ENCODE peak calls at places on chromosomes 6 and 20, in ten cellular contexts. One of them, this sample, is unnamed.

GRCh38 chr20:47440857-47441773 is 60.6 kb upstream of the NCOA3 start:
- DNase-seq in activated naive CD8-positive, alpha-beta T cell treated with anti-CD3 and anti-CD28 coated beads, Interleukin-2, amount 50 U/mL, for 24 hours: no peak
- DNase-seq in NCI-H82: no peak
- DNase-seq in BJ: no peak
- DNase-seq in stimulated activated CD8-positive, alpha-beta memory T cell treated with anti-CD3 and anti-CD28 coated beads, Interleukin-15, amount 100 ng/mL, for 1 hour: no peak
- DNase-seq in stimulated activated CD4-positive, alpha-beta T cell treated with anti-CD3 and anti-CD28 coated beads, Interleukin-4, amount 100 ng/mL, for 48 hours: no peak
- DNase-seq in AG09309: no peak
- DNase-seq in ovary: no peak
- DNase-seq in CD4-positive, CD25-positive, alpha-beta regulatory T cell: no peak
- DNase-seq in GM13977: no peak
- DNase-seq in this sample: no peak

GRCh38 chr20:50794846-50795634 is at the start of gene BCAS4:
- DNase-seq in activated naive CD8-positive, alpha-beta T cell treated with anti-CD3 and anti-CD28 coated beads, Interleukin-2, amount 50 U/mL, for 24 hours: peak
- DNase-seq in NCI-H82: peak
- DNase-seq in BJ: peak
- DNase-seq in stimulated activated CD8-positive, alpha-beta memory T cell treated with anti-CD3 and anti-CD28 coated beads, Interleukin-15, amount 100 ng/mL, for 1 hour: peak
- DNase-seq in stimulated activated CD4-positive, alpha-beta T cell treated with anti-CD3 and anti-CD28 coated beads, Interleukin-4, amount 100 ng/mL, for 48 hours: peak
- DNase-seq in AG09309: peak
- DNase-seq in ovary: peak
- DNase-seq in CD4-positive, CD25-positive, alpha-beta regulatory T cell: peak
- DNase-seq in GM13977: peak
- DNase-seq in this sample: no peak

GRCh38 chr6:122653094-122653493 is 42.9 kb downstream of the PKIB start:
- DNase-seq in activated naive CD8-positive, alpha-beta T cell treated with anti-CD3 and anti-CD28 coated beads, Interleukin-2, amount 50 U/mL, for 24 hours: no peak
- DNase-seq in NCI-H82: no peak
- DNase-seq in BJ: no peak
- DNase-seq in stimulated activated CD8-positive, alpha-beta memory T cell treated with anti-CD3 and anti-CD28 coated beads, Interleukin-15, amount 100 ng/mL, for 1 hour: no peak
- DNase-seq in stimulated activated CD4-positive, alpha-beta T cell treated with anti-CD3 and anti-CD28 coated beads, Interleukin-4, amount 100 ng/mL, for 48 hours: no peak
- DNase-seq in AG09309: no peak
- DNase-seq in ovary: no peak
- DNase-seq in CD4-positive, CD25-positive, alpha-beta regulatory T cell: no peak
- DNase-seq in GM13977: no peak
- DNase-seq in this sample: peak

GRCh38 chr6:15363164-15363522 is 117.3 kb downstream of the JARID2 start:
- DNase-seq in activated naive CD8-positive, alpha-beta T cell treated with anti-CD3 and anti-CD28 coated beads, Interleukin-2, amount 50 U/mL, for 24 hours: no peak
- DNase-seq in NCI-H82: peak
- DNase-seq in BJ: no peak
- DNase-seq in stimulated activated CD8-positive, alpha-beta memory T cell treated with anti-CD3 and anti-CD28 coated beads, Interleukin-15, amount 100 ng/mL, for 1 hour: no peak
- DNase-seq in stimulated activated CD4-positive, alpha-beta T cell treated with anti-CD3 and anti-CD28 coated beads, Interleukin-4, amount 100 ng/mL, for 48 hours: no peak
- DNase-seq in AG09309: no peak
- DNase-seq in ovary: no peak
- DNase-seq in CD4-positive, CD25-positive, alpha-beta regulatory T cell: no peak
- DNase-seq in GM13977: no peak
- DNase-seq in this sample: no peak

GRCh38 chr6:78611886-78612480 is 255.4 kb upstream of the IRAK1BP1 start:
- DNase-seq in activated naive CD8-positive, alpha-beta T cell treated with anti-CD3 and anti-CD28 coated beads, Interleukin-2, amount 50 U/mL, for 24 hours: no peak
- DNase-seq in NCI-H82: peak
- DNase-seq in BJ: no peak
- DNase-seq in stimulated activated CD8-positive, alpha-beta memory T cell treated with anti-CD3 and anti-CD28 coated beads, Interleukin-15, amount 100 ng/mL, for 1 hour: no peak
- DNase-seq in stimulated activated CD4-positive, alpha-beta T cell treated with anti-CD3 and anti-CD28 coated beads, Interleukin-4, amount 100 ng/mL, for 48 hours: no peak
- DNase-seq in AG09309: no peak
- DNase-seq in ovary: no peak
- DNase-seq in CD4-positive, CD25-positive, alpha-beta regulatory T cell: peak
- DNase-seq in GM13977: no peak
- DNase-seq in this sample: no peak

GRCh38 chr6:121971886-121972285 is 427.6 kb upstream of the HSF2 start:
- DNase-seq in activated naive CD8-positive, alpha-beta T cell treated with anti-CD3 and anti-CD28 coated beads, Interleukin-2, amount 50 U/mL, for 24 hours: no peak
- DNase-seq in NCI-H82: no peak
- DNase-seq in BJ: no peak
- DNase-seq in stimulated activated CD8-positive, alpha-beta memory T cell treated with anti-CD3 and anti-CD28 coated beads, Interleukin-15, amount 100 ng/mL, for 1 hour: no peak
- DNase-seq in stimulated activated CD4-positive, alpha-beta T cell treated with anti-CD3 and anti-CD28 coated beads, Interleukin-4, amount 100 ng/mL, for 48 hours: no peak
- DNase-seq in AG09309: no peak
- DNase-seq in ovary: no peak
- DNase-seq in CD4-positive, CD25-positive, alpha-beta regulatory T cell: no peak
- DNase-seq in GM13977: no peak
- DNase-seq in this sample: no peak

GRCh38 chr20:63285636-63286615 is 7.1 kb upstream of the COL20A1 start:
- DNase-seq in activated naive CD8-positive, alpha-beta T cell treated with anti-CD3 and anti-CD28 coated beads, Interleukin-2, amount 50 U/mL, for 24 hours: no peak
- DNase-seq in NCI-H82: no peak
- DNase-seq in BJ: no peak
- DNase-seq in stimulated activated CD8-positive, alpha-beta memory T cell treated with anti-CD3 and anti-CD28 coated beads, Interleukin-15, amount 100 ng/mL, for 1 hour: no peak
- DNase-seq in stimulated activated CD4-positive, alpha-beta T cell treated with anti-CD3 and anti-CD28 coated beads, Interleukin-4, amount 100 ng/mL, for 48 hours: no peak
- DNase-seq in AG09309: no peak
- DNase-seq in ovary: no peak
- DNase-seq in CD4-positive, CD25-positive, alpha-beta regulatory T cell: no peak
- DNase-seq in GM13977: no peak
- DNase-seq in this sample: no peak

GRCh38 chr6:166512567-166512966 is 73.9 kb downstream of the RAMACL start:
- DNase-seq in activated naive CD8-positive, alpha-beta T cell treated with anti-CD3 and anti-CD28 coated beads, Interleukin-2, amount 50 U/mL, for 24 hours: peak
- DNase-seq in NCI-H82: peak
- DNase-seq in BJ: no peak
- DNase-seq in stimulated activated CD8-positive, alpha-beta memory T cell treated with anti-CD3 and anti-CD28 coated beads, Interleukin-15, amount 100 ng/mL, for 1 hour: no peak
- DNase-seq in stimulated activated CD4-positive, alpha-beta T cell treated with anti-CD3 and anti-CD28 coated beads, Interleukin-4, amount 100 ng/mL, for 48 hours: peak
- DNase-seq in AG09309: no peak
- DNase-seq in ovary: no peak
- DNase-seq in CD4-positive, CD25-positive, alpha-beta regulatory T cell: peak
- DNase-seq in GM13977: peak
- DNase-seq in this sample: no peak

GRCh38 chr20:4896971-4897497 is 104.3 kb downstream of the SLC23A2 start:
- DNase-seq in activated naive CD8-positive, alpha-beta T cell treated with anti-CD3 and anti-CD28 coated beads, Interleukin-2, amount 50 U/mL, for 24 hours: peak
- DNase-seq in NCI-H82: peak
- DNase-seq in BJ: no peak
- DNase-seq in stimulated activated CD8-positive, alpha-beta memory T cell treated with anti-CD3 and anti-CD28 coated beads, Interleukin-15, amount 100 ng/mL, for 1 hour: no peak
- DNase-seq in stimulated activated CD4-positive, alpha-beta T cell treated with anti-CD3 and anti-CD28 coated beads, Interleukin-4, amount 100 ng/mL, for 48 hours: no peak
- DNase-seq in AG09309: no peak
- DNase-seq in ovary: no peak
- DNase-seq in CD4-positive, CD25-positive, alpha-beta regulatory T cell: peak
- DNase-seq in GM13977: no peak
- DNase-seq in this sample: no peak

GRCh38 chr6:135114355-135115145 is 59.9 kb upstream of the HBS1L start:
- DNase-seq in activated naive CD8-positive, alpha-beta T cell treated with anti-CD3 and anti-CD28 coated beads, Interleukin-2, amount 50 U/mL, for 24 hours: peak
- DNase-seq in NCI-H82: no peak
- DNase-seq in BJ: no peak
- DNase-seq in stimulated activated CD8-positive, alpha-beta memory T cell treated with anti-CD3 and anti-CD28 coated beads, Interleukin-15, amount 100 ng/mL, for 1 hour: no peak
- DNase-seq in stimulated activated CD4-positive, alpha-beta T cell treated with anti-CD3 and anti-CD28 coated beads, Interleukin-4, amount 100 ng/mL, for 48 hours: peak
- DNase-seq in AG09309: no peak
- DNase-seq in ovary: no peak
- DNase-seq in CD4-positive, CD25-positive, alpha-beta regulatory T cell: peak
- DNase-seq in GM13977: peak
- DNase-seq in this sample: no peak

GRCh38 chr6:167695831-167696230 is 130.9 kb upstream of the AFDN start:
- DNase-seq in activated naive CD8-positive, alpha-beta T cell treated with anti-CD3 and anti-CD28 coated beads, Interleukin-2, amount 50 U/mL, for 24 hours: no peak
- DNase-seq in NCI-H82: no peak
- DNase-seq in BJ: no peak
- DNase-seq in stimulated activated CD8-positive, alpha-beta memory T cell treated with anti-CD3 and anti-CD28 coated beads, Interleukin-15, amount 100 ng/mL, for 1 hour: no peak
- DNase-seq in stimulated activated CD4-positive, alpha-beta T cell treated with anti-CD3 and anti-CD28 coated beads, Interleukin-4, amount 100 ng/mL, for 48 hours: no peak
- DNase-seq in AG09309: no peak
- DNase-seq in ovary: no peak
- DNase-seq in CD4-positive, CD25-positive, alpha-beta regulatory T cell: no peak
- DNase-seq in GM13977: no peak
- DNase-seq in this sample: no peak

GRCh38 chr6:36769161-36769675 is 70.0 kb downstream of the CPNE5 start:
- DNase-seq in activated naive CD8-positive, alpha-beta T cell treated with anti-CD3 and anti-CD28 coated beads, Interleukin-2, amount 50 U/mL, for 24 hours: no peak
- DNase-seq in NCI-H82: no peak
- DNase-seq in BJ: no peak
- DNase-seq in stimulated activated CD8-positive, alpha-beta memory T cell treated with anti-CD3 and anti-CD28 coated beads, Interleukin-15, amount 100 ng/mL, for 1 hour: no peak
- DNase-seq in stimulated activated CD4-positive, alpha-beta T cell treated with anti-CD3 and anti-CD28 coated beads, Interleukin-4, amount 100 ng/mL, for 48 hours: no peak
- DNase-seq in AG09309: no peak
- DNase-seq in ovary: no peak
- DNase-seq in CD4-positive, CD25-positive, alpha-beta regulatory T cell: no peak
- DNase-seq in GM13977: no peak
- DNase-seq in this sample: no peak

GRCh38 chr6:30726506-30727413 is 6.6 kb downstream of the TUBB start:
- DNase-seq in activated naive CD8-positive, alpha-beta T cell treated with anti-CD3 and anti-CD28 coated beads, Interleukin-2, amount 50 U/mL, for 24 hours: no peak
- DNase-seq in NCI-H82: no peak
- DNase-seq in BJ: no peak
- DNase-seq in stimulated activated CD8-positive, alpha-beta memory T cell treated with anti-CD3 and anti-CD28 coated beads, Interleukin-15, amount 100 ng/mL, for 1 hour: no peak
- DNase-seq in stimulated activated CD4-positive, alpha-beta T cell treated with anti-CD3 and anti-CD28 coated beads, Interleukin-4, amount 100 ng/mL, for 48 hours: no peak
- DNase-seq in AG09309: no peak
- DNase-seq in ovary: no peak
- DNase-seq in CD4-positive, CD25-positive, alpha-beta regulatory T cell: no peak
- DNase-seq in GM13977: no peak
- DNase-seq in this sample: no peak

GRCh38 chr20:51363813-51364212 is 178.7 kb downstream of the NFATC2 start:
- DNase-seq in activated naive CD8-positive, alpha-beta T cell treated with anti-CD3 and anti-CD28 coated beads, Interleukin-2, amount 50 U/mL, for 24 hours: no peak
- DNase-seq in NCI-H82: no peak
- DNase-seq in BJ: no peak
- DNase-seq in stimulated activated CD8-positive, alpha-beta memory T cell treated with anti-CD3 and anti-CD28 coated beads, Interleukin-15, amount 100 ng/mL, for 1 hour: no peak
- DNase-seq in stimulated activated CD4-positive, alpha-beta T cell treated with anti-CD3 and anti-CD28 coated beads, Interleukin-4, amount 100 ng/mL, for 48 hours: no peak
- DNase-seq in AG09309: no peak
- DNase-seq in ovary: no peak
- DNase-seq in CD4-positive, CD25-positive, alpha-beta regulatory T cell: no peak
- DNase-seq in GM13977: no peak
- DNase-seq in this sample: no peak

GRCh38 chr20:58511364-58511763 is 3.8 kb downstream of the APCDD1L start:
- DNase-seq in activated naive CD8-positive, alpha-beta T cell treated with anti-CD3 and anti-CD28 coated beads, Interleukin-2, amount 50 U/mL, for 24 hours: no peak
- DNase-seq in NCI-H82: no peak
- DNase-seq in BJ: no peak
- DNase-seq in stimulated activated CD8-positive, alpha-beta memory T cell treated with anti-CD3 and anti-CD28 coated beads, Interleukin-15, amount 100 ng/mL, for 1 hour: no peak
- DNase-seq in stimulated activated CD4-positive, alpha-beta T cell treated with anti-CD3 and anti-CD28 coated beads, Interleukin-4, amount 100 ng/mL, for 48 hours: no peak
- DNase-seq in AG09309: peak
- DNase-seq in ovary: no peak
- DNase-seq in CD4-positive, CD25-positive, alpha-beta regulatory T cell: no peak
- DNase-seq in GM13977: no peak
- DNase-seq in this sample: peak

GRCh38 chr20:16066571-16066970 is 506.7 kb downstream of the KIF16B start:
- DNase-seq in activated naive CD8-positive, alpha-beta T cell treated with anti-CD3 and anti-CD28 coated beads, Interleukin-2, amount 50 U/mL, for 24 hours: no peak
- DNase-seq in NCI-H82: no peak
- DNase-seq in BJ: no peak
- DNase-seq in stimulated activated CD8-positive, alpha-beta memory T cell treated with anti-CD3 and anti-CD28 coated beads, Interleukin-15, amount 100 ng/mL, for 1 hour: no peak
- DNase-seq in stimulated activated CD4-positive, alpha-beta T cell treated with anti-CD3 and anti-CD28 coated beads, Interleukin-4, amount 100 ng/mL, for 48 hours: no peak
- DNase-seq in AG09309: no peak
- DNase-seq in ovary: no peak
- DNase-seq in CD4-positive, CD25-positive, alpha-beta regulatory T cell: no peak
- DNase-seq in GM13977: no peak
- DNase-seq in this sample: no peak

GRCh38 chr20:32600681-32601237 is 15.6 kb upstream of the NOL4L start:
- DNase-seq in activated naive CD8-positive, alpha-beta T cell treated with anti-CD3 and anti-CD28 coated beads, Interleukin-2, amount 50 U/mL, for 24 hours: no peak
- DNase-seq in NCI-H82: no peak
- DNase-seq in BJ: no peak
- DNase-seq in stimulated activated CD8-positive, alpha-beta memory T cell treated with anti-CD3 and anti-CD28 coated beads, Interleukin-15, amount 100 ng/mL, for 1 hour: no peak
- DNase-seq in stimulated activated CD4-positive, alpha-beta T cell treated with anti-CD3 and anti-CD28 coated beads, Interleukin-4, amount 100 ng/mL, for 48 hours: no peak
- DNase-seq in AG09309: no peak
- DNase-seq in ovary: no peak
- DNase-seq in CD4-positive, CD25-positive, alpha-beta regulatory T cell: no peak
- DNase-seq in GM13977: no peak
- DNase-seq in this sample: no peak

GRCh38 chr6:3013486-3013885 is 13.8 kb downstream of the NQO2 start:
- DNase-seq in activated naive CD8-positive, alpha-beta T cell treated with anti-CD3 and anti-CD28 coated beads, Interleukin-2, amount 50 U/mL, for 24 hours: no peak
- DNase-seq in NCI-H82: no peak
- DNase-seq in BJ: no peak
- DNase-seq in stimulated activated CD8-positive, alpha-beta memory T cell treated with anti-CD3 and anti-CD28 coated beads, Interleukin-15, amount 100 ng/mL, for 1 hour: no peak
- DNase-seq in stimulated activated CD4-positive, alpha-beta T cell treated with anti-CD3 and anti-CD28 coated beads, Interleukin-4, amount 100 ng/mL, for 48 hours: no peak
- DNase-seq in AG09309: no peak
- DNase-seq in ovary: no peak
- DNase-seq in CD4-positive, CD25-positive, alpha-beta regulatory T cell: no peak
- DNase-seq in GM13977: no peak
- DNase-seq in this sample: no peak

GRCh38 chr20:21259346-21259745 is 43.8 kb upstream of the XRN2 start:
- DNase-seq in activated naive CD8-positive, alpha-beta T cell treated with anti-CD3 and anti-CD28 coated beads, Interleukin-2, amount 50 U/mL, for 24 hours: no peak
- DNase-seq in NCI-H82: no peak
- DNase-seq in BJ: no peak
- DNase-seq in stimulated activated CD8-positive, alpha-beta memory T cell treated with anti-CD3 and anti-CD28 coated beads, Interleukin-15, amount 100 ng/mL, for 1 hour: no peak
- DNase-seq in stimulated activated CD4-positive, alpha-beta T cell treated with anti-CD3 and anti-CD28 coated beads, Interleukin-4, amount 100 ng/mL, for 48 hours: no peak
- DNase-seq in AG09309: no peak
- DNase-seq in ovary: no peak
- DNase-seq in CD4-positive, CD25-positive, alpha-beta regulatory T cell: no peak
- DNase-seq in GM13977: no peak
- DNase-seq in this sample: no peak

GRCh38 chr6:108903796-108904195 is 55.6 kb downstream of the ARMC2 start:
- DNase-seq in activated naive CD8-positive, alpha-beta T cell treated with anti-CD3 and anti-CD28 coated beads, Interleukin-2, amount 50 U/mL, for 24 hours: no peak
- DNase-seq in NCI-H82: no peak
- DNase-seq in BJ: no peak
- DNase-seq in stimulated activated CD8-positive, alpha-beta memory T cell treated with anti-CD3 and anti-CD28 coated beads, Interleukin-15, amount 100 ng/mL, for 1 hour: no peak
- DNase-seq in stimulated activated CD4-positive, alpha-beta T cell treated with anti-CD3 and anti-CD28 coated beads, Interleukin-4, amount 100 ng/mL, for 48 hours: no peak
- DNase-seq in AG09309: no peak
- DNase-seq in ovary: no peak
- DNase-seq in CD4-positive, CD25-positive, alpha-beta regulatory T cell: no peak
- DNase-seq in GM13977: no peak
- DNase-seq in this sample: no peak

GRCh38 chr6:36590237-36590636 is 3.9 kb upstream of the SRSF3 start:
- DNase-seq in activated naive CD8-positive, alpha-beta T cell treated with anti-CD3 and anti-CD28 coated beads, Interleukin-2, amount 50 U/mL, for 24 hours: no peak
- DNase-seq in NCI-H82: peak
- DNase-seq in BJ: no peak
- DNase-seq in stimulated activated CD8-positive, alpha-beta memory T cell treated with anti-CD3 and anti-CD28 coated beads, Interleukin-15, amount 100 ng/mL, for 1 hour: no peak
- DNase-seq in stimulated activated CD4-positive, alpha-beta T cell treated with anti-CD3 and anti-CD28 coated beads, Interleukin-4, amount 100 ng/mL, for 48 hours: no peak
- DNase-seq in AG09309: peak
- DNase-seq in ovary: no peak
- DNase-seq in CD4-positive, CD25-positive, alpha-beta regulatory T cell: no peak
- DNase-seq in GM13977: no peak
- DNase-seq in this sample: no peak

GRCh38 chr20:42549496-42549895 is 640.2 kb downstream of the PTPRT start:
- DNase-seq in activated naive CD8-positive, alpha-beta T cell treated with anti-CD3 and anti-CD28 coated beads, Interleukin-2, amount 50 U/mL, for 24 hours: no peak
- DNase-seq in NCI-H82: peak
- DNase-seq in BJ: no peak
- DNase-seq in stimulated activated CD8-positive, alpha-beta memory T cell treated with anti-CD3 and anti-CD28 coated beads, Interleukin-15, amount 100 ng/mL, for 1 hour: no peak
- DNase-seq in stimulated activated CD4-positive, alpha-beta T cell treated with anti-CD3 and anti-CD28 coated beads, Interleukin-4, amount 100 ng/mL, for 48 hours: no peak
- DNase-seq in AG09309: no peak
- DNase-seq in ovary: no peak
- DNase-seq in CD4-positive, CD25-positive, alpha-beta regulatory T cell: no peak
- DNase-seq in GM13977: no peak
- DNase-seq in this sample: no peak

GRCh38 chr6:44012078-44012493 is 115.2 kb downstream of the MRPL14 start:
- DNase-seq in activated naive CD8-positive, alpha-beta T cell treated with anti-CD3 and anti-CD28 coated beads, Interleukin-2, amount 50 U/mL, for 24 hours: no peak
- DNase-seq in NCI-H82: no peak
- DNase-seq in BJ: peak
- DNase-seq in stimulated activated CD8-positive, alpha-beta memory T cell treated with anti-CD3 and anti-CD28 coated beads, Interleukin-15, amount 100 ng/mL, for 1 hour: no peak
- DNase-seq in stimulated activated CD4-positive, alpha-beta T cell treated with anti-CD3 and anti-CD28 coated beads, Interleukin-4, amount 100 ng/mL, for 48 hours: no peak
- DNase-seq in AG09309: peak
- DNase-seq in ovary: no peak
- DNase-seq in CD4-positive, CD25-positive, alpha-beta regulatory T cell: no peak
- DNase-seq in GM13977: no peak
- DNase-seq in this sample: peak

GRCh38 chr6:126337323-126337722 is 2.6 kb upstream of the CENPW start:
- DNase-seq in activated naive CD8-positive, alpha-beta T cell treated with anti-CD3 and anti-CD28 coated beads, Interleukin-2, amount 50 U/mL, for 24 hours: no peak
- DNase-seq in NCI-H82: no peak
- DNase-seq in BJ: peak
- DNase-seq in stimulated activated CD8-positive, alpha-beta memory T cell treated with anti-CD3 and anti-CD28 coated beads, Interleukin-15, amount 100 ng/mL, for 1 hour: no peak
- DNase-seq in stimulated activated CD4-positive, alpha-beta T cell treated with anti-CD3 and anti-CD28 coated beads, Interleukin-4, amount 100 ng/mL, for 48 hours: no peak
- DNase-seq in AG09309: peak
- DNase-seq in ovary: no peak
- DNase-seq in CD4-positive, CD25-positive, alpha-beta regulatory T cell: no peak
- DNase-seq in GM13977: no peak
- DNase-seq in this sample: no peak

GRCh38 chr6:7424967-7425807 is 35.6 kb downstream of the RIOK1 start:
- DNase-seq in activated naive CD8-positive, alpha-beta T cell treated with anti-CD3 and anti-CD28 coated beads, Interleukin-2, amount 50 U/mL, for 24 hours: no peak
- DNase-seq in NCI-H82: peak
- DNase-seq in BJ: no peak
- DNase-seq in stimulated activated CD8-positive, alpha-beta memory T cell treated with anti-CD3 and anti-CD28 coated beads, Interleukin-15, amount 100 ng/mL, for 1 hour: no peak
- DNase-seq in stimulated activated CD4-positive, alpha-beta T cell treated with anti-CD3 and anti-CD28 coated beads, Interleukin-4, amount 100 ng/mL, for 48 hours: no peak
- DNase-seq in AG09309: peak
- DNase-seq in ovary: no peak
- DNase-seq in CD4-positive, CD25-positive, alpha-beta regulatory T cell: peak
- DNase-seq in GM13977: no peak
- DNase-seq in this sample: no peak

GRCh38 chr20:63500151-63500901 is 1.4 kb upstream of the EEF1A2 start:
- DNase-seq in activated naive CD8-positive, alpha-beta T cell treated with anti-CD3 and anti-CD28 coated beads, Interleukin-2, amount 50 U/mL, for 24 hours: no peak
- DNase-seq in NCI-H82: no peak
- DNase-seq in BJ: no peak
- DNase-seq in stimulated activated CD8-positive, alpha-beta memory T cell treated with anti-CD3 and anti-CD28 coated beads, Interleukin-15, amount 100 ng/mL, for 1 hour: no peak
- DNase-seq in stimulated activated CD4-positive, alpha-beta T cell treated with anti-CD3 and anti-CD28 coated beads, Interleukin-4, amount 100 ng/mL, for 48 hours: no peak
- DNase-seq in AG09309: no peak
- DNase-seq in ovary: no peak
- DNase-seq in CD4-positive, CD25-positive, alpha-beta regulatory T cell: no peak
- DNase-seq in GM13977: no peak
- DNase-seq in this sample: no peak

GRCh38 chr6:46329568-46329967 is 158.8 kb upstream of the ENPP5 start:
- DNase-seq in activated naive CD8-positive, alpha-beta T cell treated with anti-CD3 and anti-CD28 coated beads, Interleukin-2, amount 50 U/mL, for 24 hours: no peak
- DNase-seq in NCI-H82: no peak
- DNase-seq in BJ: no peak
- DNase-seq in stimulated activated CD8-positive, alpha-beta memory T cell treated with anti-CD3 and anti-CD28 coated beads, Interleukin-15, amount 100 ng/mL, for 1 hour: no peak
- DNase-seq in stimulated activated CD4-positive, alpha-beta T cell treated with anti-CD3 and anti-CD28 coated beads, Interleukin-4, amount 100 ng/mL, for 48 hours: no peak
- DNase-seq in AG09309: no peak
- DNase-seq in ovary: peak
- DNase-seq in CD4-positive, CD25-positive, alpha-beta regulatory T cell: no peak
- DNase-seq in GM13977: no peak
- DNase-seq in this sample: no peak

GRCh38 chr20:1449370-1449769 is 17.3 kb downstream of the NSFL1C start:
- DNase-seq in activated naive CD8-positive, alpha-beta T cell treated with anti-CD3 and anti-CD28 coated beads, Interleukin-2, amount 50 U/mL, for 24 hours: no peak
- DNase-seq in NCI-H82: no peak
- DNase-seq in BJ: no peak
- DNase-seq in stimulated activated CD8-positive, alpha-beta memory T cell treated with anti-CD3 and anti-CD28 coated beads, Interleukin-15, amount 100 ng/mL, for 1 hour: no peak
- DNase-seq in stimulated activated CD4-positive, alpha-beta T cell treated with anti-CD3 and anti-CD28 coated beads, Interleukin-4, amount 100 ng/mL, for 48 hours: no peak
- DNase-seq in AG09309: no peak
- DNase-seq in ovary: no peak
- DNase-seq in CD4-positive, CD25-positive, alpha-beta regulatory T cell: no peak
- DNase-seq in GM13977: no peak
- DNase-seq in this sample: no peak

This sample was measured in non-pigmented ciliary epithelial cell.